ENCODE peak calls at places on chromosome 9, in ten cellular contexts. Y is HepG2, R is GM12878, C is GM23248, X is fibroblast of lung, K is neuronal stem cell, D is mesenchymal stem cell, W is IMR-90, U is mammary epithelial cell, T is HCT116. M is an unnamed sample.
A peak's percentile ranks its signal among the peaks of the same experiment; 100 is the strongest.

GRCh38 chr9:91803970-91804752 is 145.9 kb downstream of the ROR2 start:
- DNase-seq in Y (no peak), R (no peak), C (peak; percentile 28), X (no peak), K (no peak), D (no peak), W (no peak), U (no peak), T (no peak), M (no peak)

GRCh38 chr9:98580956-98581355 is 127.8 kb downstream of the GABBR2 start:
- DNase-seq in Y (no peak), R (no peak), C (no peak), X (no peak), K (no peak), D (no peak), W (no peak), U (no peak), T (no peak), M (no peak)

GRCh38 chr9:121183666-121184423 is 17.8 kb downstream of the RAB14 start:
- DNase-seq in Y (peak; percentile 70), R (no peak), C (no peak), X (peak; percentile 17), K (no peak), D (no peak), W (no peak), U (no peak), T (no peak), M (no peak)

GRCh38 chr9:105994970-105995369 is 300.6 kb downstream of the TMEM38B start:
- DNase-seq in Y (no peak), R (no peak), C (peak; percentile 2), X (peak; percentile 8), K (no peak), D (peak; percentile 26), W (no peak), U (peak; percentile 66), T (no peak), M (no peak)

GRCh38 chr9:4371108-4371507 is 71.2 kb upstream of the GLIS3 start:
- DNase-seq in Y (no peak), R (no peak), C (peak; percentile 99), X (peak; percentile 98), K (no peak), D (peak; percentile 91), W (peak; percentile 92), U (peak; percentile 73), T (no peak), M (peak; percentile 65)

GRCh38 chr9:131516930-131517329 is 14.1 kb downstream of the UCK1 start:
- DNase-seq in Y (no peak), R (no peak), C (no peak), X (no peak), K (no peak), D (no peak), W (no peak), U (no peak), T (no peak), M (no peak)

GRCh38 chr9:72894342-72894741 is 58.5 kb downstream of the ALDH1A1 start:
- DNase-seq in Y (no peak), R (no peak), C (peak; percentile 92), X (peak; percentile 82), K (peak; percentile 41), D (no peak), W (peak; percentile 4), U (peak; percentile 21), T (no peak), M (peak; percentile 70)

GRCh38 chr9:91770229-91770628 is 179.8 kb downstream of the ROR2 start:
- DNase-seq in Y (no peak), R (no peak), C (no peak), X (no peak), K (no peak), D (no peak), W (no peak), U (peak; percentile 24), T (no peak), M (no peak)

GRCh38 chr9:2290382-2290781 is 275.2 kb downstream of the SMARCA2 start:
- DNase-seq in Y (no peak), R (no peak), C (no peak), X (no peak), K (no peak), D (no peak), W (no peak), U (no peak), T (no peak), M (no peak)

GRCh38 chr9:2289234-2289755 is 274.1 kb downstream of the SMARCA2 start:
- DNase-seq in Y (no peak), R (no peak), C (no peak), X (no peak), K (no peak), D (no peak), W (no peak), U (no peak), T (no peak), M (no peak)

GRCh38 chr9:2286306-2286705 is 271.2 kb downstream of the SMARCA2 start:
- DNase-seq in Y (no peak), R (no peak), C (no peak), X (no peak), K (no peak), D (no peak), W (no peak), U (no peak), T (no peak), M (no peak)

GRCh38 chr9:2286825-2287455 is 271.8 kb downstream of the SMARCA2 start:
- DNase-seq in Y (peak; percentile 70), R (no peak), C (no peak), X (no peak), K (no peak), D (no peak), W (no peak), U (no peak), T (no peak), M (no peak)

GRCh38 chr9:2288309-2288708 is 273.2 kb downstream of the SMARCA2 start:
- DNase-seq in Y (no peak), R (no peak), C (no peak), X (no peak), K (no peak), D (no peak), W (no peak), U (no peak), T (no peak), M (no peak)
- H3K4me1 ChIP-seq in Y (peaks cover 21% of the 10 kb centered on the region), R (no peaks in the 10 kb centered on the region), C (no peaks in the 10 kb centered on the region), X (no peaks in the 10 kb centered on the region), K (no peaks in the 10 kb centered on the region), D (no peaks in the 10 kb centered on the region), W (no peaks in the 10 kb centered on the region), U (peaks cover 6% of the 10 kb centered on the region), T (no peaks in the 10 kb centered on the region), M (peaks cover 8% of the 10 kb centered on the region)

DNA sequence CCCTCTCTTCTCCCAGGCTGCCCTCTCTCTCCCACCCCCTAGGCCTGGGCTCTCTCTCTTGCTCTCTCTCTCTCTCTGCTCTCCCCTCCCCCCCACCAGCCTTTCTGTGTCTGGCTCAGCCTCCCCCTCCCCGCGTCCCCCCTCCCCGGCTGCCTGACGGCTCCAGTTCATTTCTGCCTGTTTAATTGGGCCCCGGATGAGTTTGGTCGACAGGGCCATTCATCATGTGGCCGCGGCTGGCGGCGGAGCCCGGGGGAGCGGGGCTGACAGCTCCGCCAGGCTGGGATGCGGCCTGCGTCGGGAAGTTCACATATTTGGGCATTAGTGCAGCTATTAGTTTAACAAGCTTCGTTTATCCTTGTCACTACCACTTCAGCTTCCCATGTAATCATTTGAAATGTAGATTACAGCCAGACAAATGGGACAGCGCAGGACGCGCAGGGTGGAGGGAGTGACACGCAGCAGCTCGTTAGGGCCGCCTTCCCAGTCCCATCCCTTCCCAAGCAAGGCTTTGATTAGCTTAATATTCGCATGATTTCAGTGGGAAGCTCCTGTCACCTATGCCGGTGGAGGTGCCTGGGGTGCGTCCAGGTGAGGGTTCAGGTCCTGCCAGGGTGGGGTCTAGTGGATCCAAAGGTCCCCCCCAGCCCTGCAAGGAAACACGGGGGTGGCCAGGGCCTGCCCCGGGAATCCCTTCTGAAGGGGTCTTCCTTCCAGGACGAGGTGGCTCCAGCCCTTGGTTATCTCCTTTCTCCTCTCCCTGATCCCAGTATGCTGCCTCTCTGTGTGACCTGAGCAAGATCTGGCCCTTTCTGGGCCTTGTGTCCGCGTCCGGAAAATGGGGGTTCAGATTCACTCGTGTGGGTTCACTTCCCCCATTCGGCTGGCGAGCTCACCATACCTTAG is 214.8 kb downstream of the PAX5 start:
- DNase-seq in Y (no peak), R (no peak), C (no peak), X (peak; percentile 25), K (peak; percentile 42), D (no peak), W (no peak), U (no peak), T (no peak), M (no peak)
- H3K4me3 ChIP-seq in Y (no peak overlapping the region), R (no peak overlapping the region), C (no peak overlapping the region), X (no peak overlapping the region), K (peak overlapping the region; percentile 29), D (no peak overlapping the region), W (no peak overlapping the region), U (no peak overlapping the region), T (no peak overlapping the region), M (peak overlapping the region; percentile 76)

GRCh38 chr9:137278061-137278912 is 761 bp downstream of the TOR4A start:
- DNase-seq in Y (no peak), R (no peak), C (peak; percentile 62), X (peak; percentile 36), K (no peak), D (no peak), W (no peak), U (no peak), T (no peak), M (peak; percentile 51)

GRCh38 chr9:137280478-137281344 is 3.2 kb downstream of the TOR4A start:
- DNase-seq in Y (no peak), R (no peak), C (peak; percentile 59), X (no peak), K (no peak), D (peak; percentile 54), W (no peak), U (no peak), T (no peak), M (no peak)

GRCh38 chr9:137277329-137278041 is at the start of gene TOR4A:
- DNase-seq in Y (peak; percentile 94), R (peak; percentile 42), C (peak; percentile 95), X (peak; percentile 87), K (no peak), D (peak; percentile 93), W (peak; percentile 86), U (no peak), T (peak; percentile 80), M (peak; percentile 92)

GRCh38 chr9:137279741-137280477 is 2.4 kb downstream of the TOR4A start:
- DNase-seq in Y (no peak), R (no peak), C (no peak), X (no peak), K (no peak), D (no peak), W (no peak), U (no peak), T (no peak), M (no peak)

GRCh38 chr9:137278913-137279711 is 1.6 kb downstream of the TOR4A start:
- DNase-seq in Y (no peak), R (no peak), C (no peak), X (no peak), K (no peak), D (no peak), W (no peak), U (no peak), T (no peak), M (no peak)
- H3K9ac ChIP-seq in Y (peak overlapping the region; percentile 82), R (no peak overlapping the region), C (no peak overlapping the region), X (no peak overlapping the region), K (peak overlapping the region; percentile 60), D (no peak overlapping the region), W (no peak overlapping the region), U (no peak overlapping the region), T (no peak overlapping the region), M (no peak overlapping the region)

DNA sequence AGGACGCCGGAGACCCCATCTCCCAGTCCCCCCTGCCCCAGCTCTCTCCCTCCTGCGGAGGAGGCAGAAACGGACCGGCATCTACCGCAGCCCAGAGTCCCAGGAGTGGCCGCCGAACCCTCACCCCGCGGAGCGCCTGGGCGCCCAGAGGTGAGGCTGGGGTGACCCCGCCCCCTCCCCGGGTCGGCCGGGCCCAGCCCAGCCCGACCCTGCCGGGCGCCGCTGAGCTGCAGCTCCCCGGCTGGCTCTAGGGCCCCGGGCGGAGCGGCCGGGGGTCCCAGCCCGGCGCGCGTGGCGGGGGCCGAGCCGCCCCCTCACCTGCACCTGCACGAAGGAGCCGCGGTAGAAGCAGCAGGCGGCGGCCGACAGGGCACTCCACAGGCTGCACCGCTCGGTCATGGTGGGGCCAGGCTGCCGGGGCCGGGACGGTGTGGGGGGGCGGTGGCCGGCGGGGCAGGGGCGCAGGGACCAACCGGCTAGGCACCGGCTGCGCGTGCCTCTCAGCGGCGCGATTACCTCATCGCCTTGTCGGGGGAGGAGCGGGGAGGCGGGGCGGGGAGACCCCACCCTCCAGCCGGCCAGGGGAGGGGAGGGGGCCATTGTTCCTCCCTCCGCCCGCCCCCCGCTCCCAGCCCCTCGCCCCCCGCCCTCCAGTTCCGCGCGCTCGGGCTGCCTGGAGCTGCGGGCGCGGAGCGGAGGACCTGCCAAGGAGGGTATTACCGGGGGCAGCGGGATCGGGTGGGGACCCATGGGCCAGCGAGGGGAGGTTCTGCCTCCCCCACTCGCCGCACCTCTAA is 19.9 kb upstream of the TOR2A start:
- DNase-seq in Y (no peak), R (no peak), C (no peak), X (no peak), K (peak; percentile 77), D (no peak), W (no peak), U (no peak), T (no peak), M (peak; percentile 19)
- H3K4me1 ChIP-seq in Y (no peaks in the 10 kb centered on the region), R (no peaks in the 10 kb centered on the region), C (no peaks in the 10 kb centered on the region), X (no peaks in the 10 kb centered on the region), K (peaks cover 2% of the 10 kb centered on the region), D (peaks cover 6% of the 10 kb centered on the region), W (no peaks in the 10 kb centered on the region), U (no peaks in the 10 kb centered on the region), T (no peaks in the 10 kb centered on the region), M (no peaks in the 10 kb centered on the region)